ENCODE peak calls at places on chromosomes 7 and 10, in five cellular contexts. One of them, this sample, is unnamed.

GRCh38 chr10:74103560-74104248 is 46.9 kb downstream of the AP3M1 start:
- DNase-seq in progenitor cell of endocrine pancreas: no peak
- DNase-seq in upper lobe of right lung: no peak
- DNase-seq in T-helper 2 cell: no peak
- DNase-seq in activated CD4-positive, alpha-beta T cell treated with anti-CD3 and anti-CD28 coated beads, Interleukin-2, amount 50 U/mL, for 4 hours: no peak
- DNase-seq in this sample: no peak

GRCh38 chr7:7639847-7640220 is 718 bp upstream of the UMAD1 start:
- DNase-seq in progenitor cell of endocrine pancreas: no peak
- DNase-seq in upper lobe of right lung: no peak
- DNase-seq in T-helper 2 cell: no peak
- DNase-seq in activated CD4-positive, alpha-beta T cell treated with anti-CD3 and anti-CD28 coated beads, Interleukin-2, amount 50 U/mL, for 4 hours: peak; percentile 46
- DNase-seq in this sample: peak; percentile 25

GRCh38 chr7:107196834-107197610 is 28.2 kb downstream of the HBP1 start:
- DNase-seq in progenitor cell of endocrine pancreas: no peak
- DNase-seq in upper lobe of right lung: no peak
- DNase-seq in T-helper 2 cell: no peak
- DNase-seq in activated CD4-positive, alpha-beta T cell treated with anti-CD3 and anti-CD28 coated beads, Interleukin-2, amount 50 U/mL, for 4 hours: no peak
- DNase-seq in this sample: no peak

GRCh38 chr7:137990251-137990901 is 11.5 kb downstream of the CREB3L2 start:
- DNase-seq in progenitor cell of endocrine pancreas: no peak
- DNase-seq in upper lobe of right lung: no peak
- DNase-seq in T-helper 2 cell: no peak
- DNase-seq in activated CD4-positive, alpha-beta T cell treated with anti-CD3 and anti-CD28 coated beads, Interleukin-2, amount 50 U/mL, for 4 hours: no peak
- DNase-seq in this sample: no peak

GRCh38 chr7:18206331-18206730 is 178.7 kb upstream of the PRPS1L1 start:
- DNase-seq in progenitor cell of endocrine pancreas: no peak
- DNase-seq in upper lobe of right lung: no peak
- DNase-seq in T-helper 2 cell: no peak
- DNase-seq in activated CD4-positive, alpha-beta T cell treated with anti-CD3 and anti-CD28 coated beads, Interleukin-2, amount 50 U/mL, for 4 hours: no peak
- DNase-seq in this sample: no peak

GRCh38 chr10:69265521-69265920 is 12.8 kb upstream of the HK1 start:
- DNase-seq in progenitor cell of endocrine pancreas: no peak
- DNase-seq in upper lobe of right lung: no peak
- DNase-seq in T-helper 2 cell: no peak
- DNase-seq in activated CD4-positive, alpha-beta T cell treated with anti-CD3 and anti-CD28 coated beads, Interleukin-2, amount 50 U/mL, for 4 hours: no peak
- DNase-seq in this sample: no peak

GRCh38 chr10:17001961-17002749 is 127.5 kb downstream of the CUBN start:
- DNase-seq in progenitor cell of endocrine pancreas: no peak
- DNase-seq in upper lobe of right lung: no peak
- DNase-seq in T-helper 2 cell: no peak
- DNase-seq in activated CD4-positive, alpha-beta T cell treated with anti-CD3 and anti-CD28 coated beads, Interleukin-2, amount 50 U/mL, for 4 hours: no peak
- DNase-seq in this sample: peak; percentile 58

GRCh38 chr10:118369806-118370205 is 27.7 kb upstream of the FAM204A start:
- DNase-seq in progenitor cell of endocrine pancreas: no peak
- DNase-seq in upper lobe of right lung: peak; percentile 66
- DNase-seq in T-helper 2 cell: no peak
- DNase-seq in activated CD4-positive, alpha-beta T cell treated with anti-CD3 and anti-CD28 coated beads, Interleukin-2, amount 50 U/mL, for 4 hours: no peak
- DNase-seq in this sample: no peak

GRCh38 chr7:117596134-117596533 is 116.3 kb downstream of the CFTR start:
- DNase-seq in progenitor cell of endocrine pancreas: no peak
- DNase-seq in upper lobe of right lung: no peak
- DNase-seq in T-helper 2 cell: no peak
- DNase-seq in activated CD4-positive, alpha-beta T cell treated with anti-CD3 and anti-CD28 coated beads, Interleukin-2, amount 50 U/mL, for 4 hours: no peak
- DNase-seq in this sample: no peak

GRCh38 chr10:3455385-3456334 is 283.1 kb upstream of the PITRM1 start:
- DNase-seq in progenitor cell of endocrine pancreas: no peak
- DNase-seq in upper lobe of right lung: no peak
- DNase-seq in T-helper 2 cell: no peak
- DNase-seq in activated CD4-positive, alpha-beta T cell treated with anti-CD3 and anti-CD28 coated beads, Interleukin-2, amount 50 U/mL, for 4 hours: no peak
- DNase-seq in this sample: no peak

GRCh38 chr7:74400420-74401136 is 53.1 kb upstream of the GTF2IRD1 start:
- DNase-seq in progenitor cell of endocrine pancreas: no peak
- DNase-seq in upper lobe of right lung: no peak
- DNase-seq in T-helper 2 cell: no peak
- DNase-seq in activated CD4-positive, alpha-beta T cell treated with anti-CD3 and anti-CD28 coated beads, Interleukin-2, amount 50 U/mL, for 4 hours: no peak
- DNase-seq in this sample: no peak

GRCh38 chr10:26064106-26064505 is 130.1 kb downstream of the MYO3A start:
- DNase-seq in progenitor cell of endocrine pancreas: no peak
- DNase-seq in upper lobe of right lung: no peak
- DNase-seq in T-helper 2 cell: no peak
- DNase-seq in activated CD4-positive, alpha-beta T cell treated with anti-CD3 and anti-CD28 coated beads, Interleukin-2, amount 50 U/mL, for 4 hours: no peak
- DNase-seq in this sample: no peak

GRCh38 chr7:135386776-135387175 is 123.1 kb downstream of the CNOT4 start:
- DNase-seq in progenitor cell of endocrine pancreas: no peak
- DNase-seq in upper lobe of right lung: no peak
- DNase-seq in T-helper 2 cell: no peak
- DNase-seq in activated CD4-positive, alpha-beta T cell treated with anti-CD3 and anti-CD28 coated beads, Interleukin-2, amount 50 U/mL, for 4 hours: no peak
- DNase-seq in this sample: no peak

GRCh38 chr10:44992070-44992731 is 8.5 kb upstream of the ZNF22 start:
- DNase-seq in progenitor cell of endocrine pancreas: no peak
- DNase-seq in upper lobe of right lung: no peak
- DNase-seq in T-helper 2 cell: no peak
- DNase-seq in activated CD4-positive, alpha-beta T cell treated with anti-CD3 and anti-CD28 coated beads, Interleukin-2, amount 50 U/mL, for 4 hours: no peak
- DNase-seq in this sample: no peak

GRCh38 chr7:48300301-48300700 is 129.0 kb downstream of the ABCA13 start:
- DNase-seq in progenitor cell of endocrine pancreas: no peak
- DNase-seq in upper lobe of right lung: no peak
- DNase-seq in T-helper 2 cell: no peak
- DNase-seq in activated CD4-positive, alpha-beta T cell treated with anti-CD3 and anti-CD28 coated beads, Interleukin-2, amount 50 U/mL, for 4 hours: no peak
- DNase-seq in this sample: no peak

GRCh38 chr7:24716480-24717246 is 40.6 kb downstream of the GSDME start:
- DNase-seq in progenitor cell of endocrine pancreas: no peak
- DNase-seq in upper lobe of right lung: no peak
- DNase-seq in T-helper 2 cell: no peak
- DNase-seq in activated CD4-positive, alpha-beta T cell treated with anti-CD3 and anti-CD28 coated beads, Interleukin-2, amount 50 U/mL, for 4 hours: no peak
- DNase-seq in this sample: no peak

GRCh38 chr7:103824251-103824650 is 165.2 kb downstream of the RELN start:
- DNase-seq in progenitor cell of endocrine pancreas: no peak
- DNase-seq in upper lobe of right lung: no peak
- DNase-seq in T-helper 2 cell: no peak
- DNase-seq in activated CD4-positive, alpha-beta T cell treated with anti-CD3 and anti-CD28 coated beads, Interleukin-2, amount 50 U/mL, for 4 hours: no peak
- DNase-seq in this sample: no peak

GRCh38 chr7:95027181-95027872 is 119.9 kb downstream of the PPP1R9A start:
- DNase-seq in progenitor cell of endocrine pancreas: no peak
- DNase-seq in upper lobe of right lung: no peak
- DNase-seq in T-helper 2 cell: no peak
- DNase-seq in activated CD4-positive, alpha-beta T cell treated with anti-CD3 and anti-CD28 coated beads, Interleukin-2, amount 50 U/mL, for 4 hours: no peak
- DNase-seq in this sample: no peak

GRCh38 chr7:17444673-17445072 is 146.2 kb downstream of the AHR start:
- DNase-seq in progenitor cell of endocrine pancreas: no peak
- DNase-seq in upper lobe of right lung: no peak
- DNase-seq in T-helper 2 cell: no peak
- DNase-seq in activated CD4-positive, alpha-beta T cell treated with anti-CD3 and anti-CD28 coated beads, Interleukin-2, amount 50 U/mL, for 4 hours: no peak
- DNase-seq in this sample: no peak

GRCh38 chr7:103106336-103107070 is 31.6 kb downstream of the ARMC10 start:
- DNase-seq in progenitor cell of endocrine pancreas: peak; percentile 38
- DNase-seq in upper lobe of right lung: no peak
- DNase-seq in T-helper 2 cell: no peak
- DNase-seq in activated CD4-positive, alpha-beta T cell treated with anti-CD3 and anti-CD28 coated beads, Interleukin-2, amount 50 U/mL, for 4 hours: no peak
- DNase-seq in this sample: no peak

GRCh38 chr10:79346388-79347225 is 662 bp upstream of the PPIF start:
- DNase-seq in progenitor cell of endocrine pancreas: no peak
- DNase-seq in upper lobe of right lung: peak; percentile 60
- DNase-seq in T-helper 2 cell: no peak
- DNase-seq in activated CD4-positive, alpha-beta T cell treated with anti-CD3 and anti-CD28 coated beads, Interleukin-2, amount 50 U/mL, for 4 hours: no peak
- DNase-seq in this sample: no peak

GRCh38 chr7:3028071-3028766 is 15.4 kb downstream of the CARD11 start:
- DNase-seq in progenitor cell of endocrine pancreas: no peak
- DNase-seq in upper lobe of right lung: peak; percentile 60
- DNase-seq in T-helper 2 cell: peak; percentile 26
- DNase-seq in activated CD4-positive, alpha-beta T cell treated with anti-CD3 and anti-CD28 coated beads, Interleukin-2, amount 50 U/mL, for 4 hours: peak; percentile 48
- DNase-seq in this sample: no peak

GRCh38 chr7:18555120-18555519 is 59.6 kb downstream of the HDAC9 start:
- DNase-seq in progenitor cell of endocrine pancreas: no peak
- DNase-seq in upper lobe of right lung: no peak
- DNase-seq in T-helper 2 cell: no peak
- DNase-seq in activated CD4-positive, alpha-beta T cell treated with anti-CD3 and anti-CD28 coated beads, Interleukin-2, amount 50 U/mL, for 4 hours: no peak
- DNase-seq in this sample: no peak

GRCh38 chr10:131853610-131853964 is 47.2 kb upstream of the PPP2R2D start:
- DNase-seq in progenitor cell of endocrine pancreas: no peak
- DNase-seq in upper lobe of right lung: peak; percentile 41
- DNase-seq in T-helper 2 cell: no peak
- DNase-seq in activated CD4-positive, alpha-beta T cell treated with anti-CD3 and anti-CD28 coated beads, Interleukin-2, amount 50 U/mL, for 4 hours: no peak
- DNase-seq in this sample: no peak

GRCh38 chr7:95874541-95875265 is 102.3 kb downstream of the DYNC1I1 start:
- DNase-seq in progenitor cell of endocrine pancreas: no peak
- DNase-seq in upper lobe of right lung: no peak
- DNase-seq in T-helper 2 cell: no peak
- DNase-seq in activated CD4-positive, alpha-beta T cell treated with anti-CD3 and anti-CD28 coated beads, Interleukin-2, amount 50 U/mL, for 4 hours: no peak
- DNase-seq in this sample: no peak

This sample was measured in T-helper 22 cell.